ENCODE peak calls at places on chromosomes 2 and 18, in four cellular contexts. V, S, L and A are unnamed samples. For H3K4me1, the result is how much of the 10 kb centered on the place peaks cover.

GRCh38 chr2:101763496-101764333 is 66.2 kb downstream of the MAP4K4 start:
- DNase-seq in V (peak), S (no peak), L (no peak), A (no peak)

GRCh38 chr2:128279786-128280701 is 38.6 kb downstream of the HS6ST1 start:
- DNase-seq in V (no peak), L (no peak), S (peak), A (no peak)

GRCh38 chr2:23703583-23704385 is 223.1 kb downstream of the ATAD2B start:
- DNase-seq in V (no peak), S (peak), L (no peak), A (no peak)

GRCh38 chr2:191109888-191110287 is 40.9 kb downstream of the STAT4 start:
- DNase-seq in V (no peak), S (no peak), L (no peak), A (no peak)

GRCh38 chr2:37656512-37657423 is 14.7 kb downstream of the CDC42EP3 start:
- DNase-seq in V (no peak), S (peak), L (peak), A (no peak)

GRCh38 chr2:88880441-88880953 is 189.0 kb downstream of the RPIA start:
- DNase-seq in V (peak), S (no peak), L (peak), A (peak)

GRCh38 chr2:38377501-38378258 is 607 bp upstream of the ATL2 start:
- DNase-seq in V (peak), S (no peak), L (no peak), A (no peak)

GRCh38 chr2:73203055-73203681 is 794 bp downstream of the NOTO start:
- DNase-seq in S (peak), V (no peak), L (no peak), A (no peak)

GRCh38 chr2:138244400-138245001 is 257.1 kb upstream of the SPOPL start:
- DNase-seq in V (peak), S (no peak), L (no peak), A (no peak)

GRCh38 chr18:24584777-24585176 is 124.3 kb downstream of the HRH4 start:
- DNase-seq in V (no peak), L (no peak), S (no peak), A (no peak)

GRCh38 chr2:167140767-167141166 is 252.5 kb downstream of the XIRP2 start:
- DNase-seq in V (peak), S (no peak), L (peak), A (peak)

GRCh38 chr2:26892916-26893524 is 45.1 kb downstream of the DPYSL5 start:
- DNase-seq in L (no peak), V (no peak), S (no peak), A (no peak)

GRCh38 chr18:61334951-61335736 is 1.9 kb downstream of the CDH20 start:
- DNase-seq in S (no peak), V (peak), L (no peak), A (no peak)

GRCh38 chr2:190882327-190882766 is 1.7 kb downstream of the GLS start:
- DNase-seq in S (no peak), L (no peak), V (no peak), A (no peak)

GRCh38 chr18:70197042-70197441 is 8.4 kb downstream of the RTTN start:
- DNase-seq in S (no peak), L (no peak), V (peak), A (no peak)

GRCh38 chr2:47065771-47066380 is 89.2 kb downstream of the STPG4 start:
- DNase-seq in S (no peak), L (peak), V (peak), A (peak)

GRCh38 chr2:45438872-45439665 is 172.0 kb downstream of the SRBD1 start:
- DNase-seq in S (no peak), L (no peak), V (no peak), A (no peak)

GRCh38 chr2:110979834-110980612 is 140.7 kb upstream of the BCL2L11 start:
- DNase-seq in L (no peak), S (peak), V (no peak), A (no peak)

GRCh38 chr18:72849671-72850070 is 18.1 kb downstream of the NETO1 start:
- DNase-seq in L (no peak), S (no peak), V (no peak), A (no peak)

GRCh38 chr2:12261993-12262680 is 454.6 kb upstream of the TRIB2 start:
- DNase-seq in S (no peak), L (no peak), V (peak), A (peak)

GRCh38 chr2:195343942-195344530 is 313.0 kb upstream of the SLC39A10 start:
- DNase-seq in V (peak), L (no peak), S (no peak), A (no peak)

GRCh38 chr18:21004721-21005120 is 106.9 kb downstream of the ROCK1 start:
- DNase-seq in L (no peak), S (no peak), V (peak), A (peak)

GRCh38 chr2:150476809-150477302 is 10.6 kb downstream of the RND3 start:
- DNase-seq in S (no peak), L (peak), V (no peak), A (peak)

GRCh38 chr2:203584784-203585183 is 49.7 kb upstream of the RAPH1 start:
- DNase-seq in S (no peak), L (no peak), V (no peak), A (no peak)

GRCh38 chr2:36965196-36965595 is 1.1 kb downstream of the STRN start:
- DNase-seq in V (peak), S (no peak), L (no peak), A (no peak)

GRCh38 chr2:109736177-109736827 is 57.8 kb upstream of the RGPD5 start:
- DNase-seq in V (peak), S (peak), L (peak), A (no peak)

GRCh38 chr2:218856896-218857243 is 2.7 kb upstream of the WNT6 start:
- DNase-seq in L (no peak), V (no peak), S (no peak), A (no peak)

GRCh38 chr18:50373531-50373930 is 1.3 kb upstream of the SKA1 start:
- DNase-seq in L (no peak), S (no peak), V (no peak), A (no peak)

GRCh38 chr2:17296676-17297075 is 221.6 kb downstream of the RAD51AP2 start:
- DNase-seq in L (no peak), S (no peak), V (no peak), A (no peak)

GRCh38 chr18:48836231-48836805 is 114.4 kb downstream of the SMAD7 start:
- DNase-seq in L (no peak), S (no peak), V (no peak), A (no peak)

GRCh38 chr18:48835119-48835518 is 115.6 kb downstream of the SMAD7 start:
- DNase-seq in L (no peak), V (no peak), S (no peak), A (no peak)

GRCh38 chr18:48836806-48837615 is 113.8 kb downstream of the SMAD7 start:
- DNase-seq in V (no peak), L (no peak), S (no peak), A (no peak)

GRCh38 chr18:48834421-48835011 is 116.2 kb downstream of the SMAD7 start:
- DNase-seq in S (peak), L (peak), V (peak), A (peak)

GRCh38 chr18:48835745-48836191 is 115.0 kb downstream of the SMAD7 start:
- DNase-seq in S (no peak), L (no peak), V (no peak), A (no peak)
- H3K4me1 ChIP-seq in S (under half), L (half or more), V (half or more), A (under half)

DNA sequence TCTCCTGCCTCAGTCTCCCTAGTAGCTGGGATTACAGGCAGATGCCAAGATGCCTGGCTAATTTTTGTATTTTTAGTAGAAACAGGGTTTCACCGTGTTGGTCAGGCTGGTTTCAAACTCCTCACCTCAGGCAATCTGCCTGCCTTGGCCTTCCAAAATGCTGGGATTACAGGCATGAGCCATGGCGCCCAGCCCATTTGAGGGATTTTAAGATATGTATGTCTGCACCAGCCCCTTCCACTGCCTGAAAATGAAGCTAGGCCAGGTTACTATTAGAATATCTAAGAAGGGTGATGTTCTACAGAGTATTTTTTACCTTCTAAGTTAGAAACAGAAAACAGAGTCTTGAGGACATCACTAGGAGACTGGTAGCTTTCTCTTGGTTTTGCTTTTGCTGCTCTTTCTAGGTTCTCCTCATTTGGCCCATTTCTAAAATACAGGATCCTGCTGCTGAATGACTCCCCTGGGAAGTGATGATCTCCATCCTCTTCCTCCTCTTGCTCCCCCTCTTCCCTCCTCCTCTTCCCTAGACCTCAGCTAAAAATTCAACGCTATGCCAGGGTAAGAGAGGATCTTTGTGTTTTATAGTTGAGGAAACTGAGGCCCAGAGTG is 118.5 kb downstream of the MYCN start:
- DNase-seq in L (no peak), V (no peak), S (no peak), A (no peak)
- H3K4me1 ChIP-seq in L (under half), V (under half), S (under half), A (under half)

GRCh38 chr2:216757532-216757931 is 62.2 kb upstream of the IGFBP5 start:
- DNase-seq in L (no peak), S (no peak), V (no peak), A (no peak)

GRCh38 chr2:216761119-216761518 is 65.8 kb upstream of the IGFBP5 start:
- DNase-seq in L (no peak), V (no peak), S (no peak), A (no peak)

GRCh38 chr2:216765810-216766259 is 70.5 kb upstream of the IGFBP5 start:
- DNase-seq in V (no peak), S (peak), L (no peak), A (no peak)

GRCh38 chr2:216758431-216759155 is 63.2 kb upstream of the IGFBP5 start:
- DNase-seq in S (no peak), V (no peak), L (no peak), A (no peak)

DNA sequence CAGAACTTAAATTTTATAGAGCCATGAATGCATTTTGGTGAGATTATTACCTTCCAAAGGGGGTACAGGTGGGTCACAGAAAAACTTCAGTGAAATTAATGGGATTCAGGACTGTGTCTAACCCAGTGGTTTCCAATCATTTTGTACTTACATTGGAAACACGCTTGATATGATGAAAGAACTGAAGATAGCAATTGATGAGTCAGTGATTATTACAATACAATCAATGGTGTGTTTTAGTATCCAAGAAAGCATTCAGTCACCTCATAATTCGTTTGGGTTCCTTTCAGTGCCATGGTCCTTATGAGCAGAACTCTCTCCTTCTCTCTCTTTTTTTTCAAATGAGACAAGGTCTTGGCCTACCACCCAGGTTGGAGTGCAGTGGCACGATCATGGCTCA is 66.5 kb upstream of the IGFBP5 start:
- DNase-seq in V (no peak), S (no peak), L (no peak), A (no peak)
- H3K4me1 ChIP-seq in V (under half), S (under half), L (under half), A (under half)

GRCh38 chr2:235005023-235005422 is 53.2 kb downstream of the SH3BP4 start:
- DNase-seq in L (no peak), V (no peak), S (no peak), A (no peak)

GRCh38 chr2:235007664-235008457 is 56.0 kb downstream of the SH3BP4 start:
- DNase-seq in L (peak), V (no peak), S (no peak), A (no peak)

GRCh38 chr2:235005603-235006259 is 53.9 kb downstream of the SH3BP4 start:
- DNase-seq in V (peak), L (no peak), S (peak), A (no peak)

GRCh38 chr2:235006986-235007385 is 55.2 kb downstream of the SH3BP4 start:
- DNase-seq in V (no peak), S (no peak), L (no peak), A (no peak)

GRCh38 chr2:235006461-235006860 is 54.6 kb downstream of the SH3BP4 start:
- DNase-seq in S (no peak), L (no peak), V (no peak), A (no peak)
- H3K4me1 ChIP-seq in S (under half), L (under half), V (under half), A (under half)

GRCh38 chr18:31230495-31230894 is 67.8 kb upstream of the DSC1 start:
- DNase-seq in L (peak), S (no peak), V (no peak), A (peak)

GRCh38 chr18:31233550-31234306 is 71.1 kb upstream of the DSC1 start:
- DNase-seq in L (no peak), V (no peak), S (no peak), A (no peak)

GRCh38 chr18:31229829-31230228 is 67.2 kb upstream of the DSC1 start:
- DNase-seq in L (no peak), S (no peak), V (no peak), A (no peak)

GRCh38 chr18:31232000-31232399 is 69.3 kb upstream of the DSC1 start:
- DNase-seq in S (no peak), L (no peak), V (no peak), A (no peak)

DNA sequence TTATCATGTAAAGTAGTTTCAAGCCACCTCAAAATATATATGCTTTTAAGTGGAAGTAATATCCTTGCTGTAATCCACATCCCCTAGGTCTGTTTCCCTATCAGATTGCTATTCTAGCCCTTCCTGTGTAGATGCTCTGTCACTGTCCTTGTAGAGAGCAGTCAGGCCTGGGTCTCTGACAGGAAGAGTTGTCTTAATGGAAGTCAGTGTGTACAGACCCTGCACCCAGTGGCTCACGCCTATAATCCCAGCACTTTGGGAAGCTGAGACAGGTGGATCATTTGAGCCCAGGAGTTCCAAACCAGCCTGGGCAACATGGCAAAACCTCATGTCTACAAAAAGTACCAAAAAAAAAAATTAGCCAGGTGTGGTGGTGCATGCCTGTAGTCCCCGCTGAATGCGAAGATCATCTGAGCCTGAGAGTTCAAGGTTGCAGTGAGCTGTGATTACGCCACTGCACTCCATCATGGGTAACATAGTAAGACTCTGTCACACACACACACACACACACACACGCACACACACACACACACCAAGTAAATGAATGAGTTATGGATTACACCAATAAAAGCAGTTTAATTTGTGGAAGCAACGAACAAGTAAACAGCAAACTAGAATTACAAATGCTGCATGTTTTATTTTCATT is 70.2 kb upstream of the DSC1 start:
- DNase-seq in L (no peak), S (no peak), V (no peak), A (no peak)
- H3K4me1 ChIP-seq in L (under half), S (under half), V (under half), A (under half)

DNA sequence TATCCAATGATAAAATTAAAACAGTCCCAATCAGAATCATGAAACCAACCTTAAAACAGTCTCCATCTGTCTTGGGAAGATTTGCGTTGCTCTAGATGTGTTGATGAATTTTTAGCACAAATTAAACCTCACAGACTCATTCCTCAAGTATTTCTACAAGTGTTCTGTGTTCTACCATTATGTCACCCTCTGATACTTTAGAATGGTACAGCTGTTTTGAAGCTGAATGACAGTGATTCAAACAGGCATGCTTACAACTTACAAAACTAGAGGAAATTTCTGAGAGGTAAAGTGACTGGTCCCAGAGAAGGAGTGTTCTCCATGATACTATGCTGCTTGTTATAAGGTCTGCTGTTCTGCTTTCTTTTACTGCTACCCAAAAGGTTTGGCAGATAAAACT is 58.9 kb downstream of the ZNF385B start:
- DNase-seq in L (no peak), S (no peak), V (no peak), A (no peak)
- H3K4me1 ChIP-seq in L (under half), S (under half), V (under half), A (under half)